ENCODE peak calls at places on chromosomes 16 and 17, in four cellular contexts. A is WTC11, P is GM12878, J is K562. B is an unnamed sample.
A peak's percentile ranks its signal among the peaks of the same experiment; 100 is the strongest.

GRCh38 chr16:57277586-57277985 is 6.9 kb downstream of the PLLP start:
- DNase-seq in J (no peak), P (no peak), A (no peak), B (no peak)

GRCh38 chr17:13269196-13269595 is 251.4 kb upstream of the ELAC2 start:
- DNase-seq in A (no peak), P (no peak), J (no peak), B (no peak)

GRCh38 chr17:73595068-73595865 is 49.0 kb downstream of the SDK2 start:
- DNase-seq in P (no peak), J (peak; percentile 26), A (peak; percentile 85), B (peak; percentile 96)

GRCh38 chr16:16009396-16009795 is 60.0 kb downstream of the ABCC1 start:
- DNase-seq in A (no peak), J (no peak), P (no peak), B (no peak)

GRCh38 chr16:84600343-84601229 is 17.3 kb downstream of the COTL1 start:
- DNase-seq in J (peak; percentile 71), A (no peak), P (peak; percentile 91), B (no peak)

GRCh38 chr17:72249441-72249840 is 128.6 kb downstream of the SOX9 start:
- DNase-seq in A (no peak), J (no peak), P (no peak), B (no peak)

GRCh38 chr16:70568601-70569217 is 45.1 kb downstream of the SF3B3 start:
- DNase-seq in J (no peak), P (no peak), A (no peak), B (no peak)

GRCh38 chr17:57366177-57366557 is 109.8 kb downstream of the MSI2 start:
- DNase-seq in P (no peak), A (no peak), J (peak; percentile 28), B (no peak)

GRCh38 chr16:30924797-30925645 is 1.6 kb downstream of the FBXL19 start:
- DNase-seq in A (no peak), J (no peak), P (no peak), B (no peak)

GRCh38 chr17:15307686-15308085 is 33.7 kb downstream of the TEKT3 start:
- DNase-seq in P (no peak), A (no peak), J (no peak), B (no peak)

GRCh38 chr17:15882058-15882720 is 62.7 kb upstream of the ADORA2B start:
- DNase-seq in A (peak; percentile 58), P (no peak), J (peak; percentile 44), B (no peak)

GRCh38 chr17:33277436-33278100 is 15.5 kb downstream of the ASIC2 start:
- DNase-seq in J (no peak), A (no peak), P (no peak), B (no peak)

GRCh38 chr17:78818932-78819331 is 21.7 kb downstream of the USP36 start:
- DNase-seq in P (no peak), A (no peak), J (no peak), B (peak; percentile 51)

GRCh38 chr17:81401727-81402529 is 6.7 kb downstream of the BAHCC1 start:
- DNase-seq in A (peak; percentile 71), P (no peak), J (peak; percentile 84), B (peak; percentile 81)

GRCh38 chr17:28363776-28364650 is 986 bp downstream of the SEBOX start:
- DNase-seq in J (no peak), P (no peak), A (no peak), B (no peak)

GRCh38 chr17:49548506-49549310 is 27.0 kb upstream of the NXPH3 start:
- DNase-seq in A (peak; percentile 83), J (peak; percentile 65), P (no peak), B (peak; percentile 73)

GRCh38 chr16:68823401-68823800 is 19.9 kb upstream of the TANGO6 start:
- DNase-seq in P (no peak), J (no peak), A (peak; percentile 18), B (no peak)

GRCh38 chr17:83182620-83183063 is 103.2 kb downstream of the METRNL start:
- DNase-seq in P (no peak), A (peak; percentile 11), J (no peak), B (no peak)

GRCh38 chr17:81843713-81844326 is 9.0 kb upstream of the PPP1R27 start:
- DNase-seq in P (no peak), A (no peak), J (no peak), B (no peak)

GRCh38 chr16:10656618-10657017 is 38.1 kb downstream of the TEKT5 start:
- DNase-seq in J (no peak), A (no peak), P (no peak), B (no peak)

GRCh38 chr16:67881557-67882220 is 3.0 kb upstream of the NRN1L start:
- DNase-seq in A (no peak), P (no peak), J (no peak), B (no peak)

GRCh38 chr17:78617371-78618061 is 40.3 kb upstream of the DNAH17 start:
- DNase-seq in J (no peak), A (no peak), P (no peak), B (no peak)

GRCh38 chr17:42698736-42699414 is 16.5 kb downstream of the CNTNAP1 start:
- DNase-seq in J (peak; percentile 99), A (no peak), P (no peak), B (peak; percentile 32)

GRCh38 chr16:74611721-74612120 is 4.8 kb upstream of the GLG1 start:
- DNase-seq in P (no peak), A (no peak), J (no peak), B (no peak)

GRCh38 chr16:55041540-55042234 is 111.0 kb downstream of the IRX5 start:
- DNase-seq in P (no peak), A (no peak), J (no peak), B (no peak)

GRCh38 chr16:23414731-23415130 is 38.3 kb downstream of the COG7 start:
- DNase-seq in P (no peak), A (no peak), J (no peak), B (no peak)

GRCh38 chr17:73482674-73483293 is 161.5 kb downstream of the SDK2 start:
- DNase-seq in P (no peak), J (no peak), A (no peak), B (no peak)

GRCh38 chr17:57480438-57481196 is 224.3 kb downstream of the MSI2 start:
- DNase-seq in P (no peak), A (no peak), J (peak; percentile 47), B (peak; percentile 61)

GRCh38 chr16:414395-415169 is 10.9 kb upstream of the RAB11FIP3 start:
- DNase-seq in J (no peak), A (no peak), P (no peak), B (no peak)

GRCh38 chr16:55370762-55371482 is 46.9 kb downstream of the IRX6 start:
- DNase-seq in J (peak; percentile 13), A (peak; percentile 73), P (no peak), B (peak; percentile 71)

GRCh38 chr17:49788443-49789277 is at the start of gene KAT7:
- DNase-seq in J (peak; percentile 98), A (peak; percentile 99), P (peak; percentile 99), B (peak; percentile 98)

GRCh38 chr17:320139-320538 is 32.5 kb downstream of the RPH3AL start:
- DNase-seq in P (no peak), J (no peak), A (no peak), B (no peak)

GRCh38 chr17:56110463-56111138 is 42.7 kb upstream of the ANKFN1 start:
- DNase-seq in J (no peak), P (no peak), A (no peak), B (no peak)

GRCh38 chr16:88026964-88027938 is 76.0 kb downstream of the BANP start:
- DNase-seq in P (no peak), J (no peak), A (no peak), B (no peak)

GRCh38 chr16:88020513-88020885 is 69.3 kb downstream of the BANP start:
- DNase-seq in J (no peak), A (no peak), P (no peak), B (no peak)

GRCh38 chr16:88022076-88023042 is 71.1 kb downstream of the BANP start:
- DNase-seq in A (no peak), J (no peak), P (no peak), B (peak; percentile 61)

GRCh38 chr16:88023366-88023765 is 72.1 kb downstream of the BANP start:
- DNase-seq in P (no peak), A (no peak), J (no peak), B (no peak)

GRCh38 chr16:88023786-88024185 is 72.6 kb downstream of the BANP start:
- DNase-seq in A (no peak), J (no peak), P (no peak), B (no peak)
- TF ChIP-seq USF1 in A (no peak), J (no peak), P (no peak), B (no peak)

GRCh38 chr17:17779015-17779611 is 57.7 kb downstream of the SREBF1 start:
- DNase-seq in P (no peak), A (no peak), J (no peak), B (peak; percentile 60)

GRCh38 chr17:17781591-17782424 is 55.0 kb downstream of the SREBF1 start:
- DNase-seq in J (no peak), P (no peak), A (peak; percentile 64), B (peak; percentile 81)

GRCh38 chr17:17776889-17777288 is 59.9 kb downstream of the SREBF1 start:
- DNase-seq in A (no peak), P (no peak), J (no peak), B (no peak)

GRCh38 chr17:17780941-17781590 is 55.7 kb downstream of the SREBF1 start:
- DNase-seq in A (peak; percentile 71), J (no peak), P (no peak), B (peak; percentile 54)

DNA sequence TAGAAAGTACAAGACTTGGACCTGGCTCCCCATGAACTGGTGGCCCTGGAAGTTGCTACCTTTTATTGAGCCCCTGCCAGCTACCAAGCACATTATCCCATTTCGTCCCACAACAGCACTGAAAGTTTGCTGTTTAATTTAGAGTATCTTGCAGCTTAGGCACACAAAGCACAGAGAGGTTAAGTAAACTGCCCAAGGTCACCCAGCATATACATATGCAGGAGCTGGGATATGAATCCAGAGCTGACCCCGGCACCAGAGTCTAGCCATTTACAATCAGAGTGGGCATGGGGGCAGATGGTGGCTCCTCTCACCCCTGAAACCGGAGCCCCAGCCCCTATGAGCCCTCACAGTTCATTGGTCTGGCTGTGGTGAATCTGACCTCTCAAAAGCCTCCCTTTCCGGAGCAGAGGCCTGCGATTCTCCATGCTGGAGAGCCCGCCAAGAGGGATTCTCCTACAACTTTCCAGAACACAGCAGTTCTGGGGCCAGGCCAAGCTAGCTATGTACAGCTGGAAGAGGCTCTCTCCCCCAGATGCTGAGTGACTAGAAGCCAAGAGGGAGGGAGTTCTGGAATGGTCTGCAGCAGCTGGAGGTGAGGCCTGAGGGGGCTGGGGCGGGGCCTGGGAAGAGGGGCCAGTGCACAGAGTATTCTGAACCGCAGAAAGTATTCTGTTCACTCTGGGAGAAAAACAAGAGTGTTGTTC is 58.3 kb downstream of the SREBF1 start:
- DNase-seq in A (no peak), P (no peak), J (no peak), B (peak; percentile 68)
- TF ChIP-seq USF1 in A (no peak), P (no peak), J (no peak), B (no peak)

DNA sequence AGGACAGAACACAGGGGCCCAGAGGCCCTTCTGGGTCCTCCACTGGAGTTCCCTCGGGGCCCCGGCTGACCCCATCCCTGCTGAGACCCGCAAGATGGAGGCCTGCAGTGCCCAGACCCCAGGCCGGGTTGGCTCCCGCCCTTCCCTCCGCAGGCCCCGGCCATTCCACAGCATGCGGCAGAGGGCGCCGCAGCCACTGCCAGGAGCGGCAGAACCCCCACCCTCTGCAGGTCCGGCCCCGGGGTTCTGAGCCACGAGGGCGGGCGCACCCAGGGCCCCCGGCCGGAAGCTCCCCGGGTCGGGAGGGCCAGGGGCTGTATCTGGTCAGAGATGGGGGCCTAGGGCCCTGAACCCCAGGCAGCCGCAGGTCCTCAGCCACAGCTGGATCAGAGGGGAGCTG is 2.4 kb upstream of the PERCC1 start:
- DNase-seq in A (peak; percentile 77), J (peak; percentile 77), P (no peak), B (no peak)
- TF ChIP-seq USF1 in A (no peak), J (no peak), P (no peak), B (no peak)

GRCh38 chr17:17433260-17433659 is 43.5 kb upstream of the MED9 start:
- DNase-seq in A (no peak), P (no peak), J (no peak), B (no peak)
- TF ChIP-seq USF1 in A (no peak), P (no peak), J (no peak), B (no peak)